ENCODE peak calls at places on chromosomes 2 and 18, in four cellular contexts. M is PC-3, X is foreskin fibroblast, S is GM12891. A is an unnamed sample.

GRCh38 chr18:42030586-42031182 is 75.7 kb downstream of the PIK3C3 start:
- DNase-seq in M (peak; percentile 27), X (peak; percentile 37), S (no peak), A (no peak)

GRCh38 chr18:31931163-31931885 is 11.6 kb downstream of the TRAPPC8 start:
- DNase-seq in M (no peak), X (peak; percentile 42), S (no peak), A (no peak)

GRCh38 chr2:199940373-199940772 is 14.9 kb downstream of the TYW5 start:
- DNase-seq in M (peak; percentile 43), X (peak; percentile 37), S (no peak), A (no peak)

GRCh38 chr2:224369028-224369632 is 32.8 kb downstream of the FAM124B start:
- DNase-seq in M (peak; percentile 77), X (peak; percentile 76), S (peak; percentile 22), A (no peak)

GRCh38 chr2:178072383-178073301 is at the start of gene PDE11A:
- DNase-seq in M (peak; percentile 88), X (peak; percentile 85), S (no peak), A (peak; percentile 78)

GRCh38 chr2:213021971-213022899 is 129.2 kb downstream of the IKZF2 start:
- DNase-seq in M (peak; percentile 59), X (peak; percentile 52), S (no peak), A (no peak)

GRCh38 chr2:46230115-46230571 is 67.1 kb upstream of the EPAS1 start:
- DNase-seq in M (no peak), X (no peak), S (no peak), A (no peak)

GRCh38 chr2:129922571-129923264 is 56.7 kb upstream of the RAB6C start:
- DNase-seq in M (no peak), X (no peak), S (no peak), A (no peak)

GRCh38 chr2:224938670-224939309 is 103.5 kb downstream of the DOCK10 start:
- DNase-seq in M (no peak), X (peak; percentile 62), S (no peak), A (no peak)

GRCh38 chr2:20159411-20159810 is 65.5 kb downstream of the SDC1 start:
- DNase-seq in M (no peak), X (no peak), S (no peak), A (no peak)

GRCh38 chr2:167438206-167438605 is 549.9 kb downstream of the XIRP2 start:
- DNase-seq in M (peak; percentile 82), X (peak; percentile 78), S (no peak), A (no peak)

GRCh38 chr2:43052204-43052943 is 174.0 kb downstream of the ZFP36L2 start:
- DNase-seq in M (peak; percentile 50), X (no peak), S (no peak), A (no peak)

GRCh38 chr2:119283873-119284331 is 60.3 kb downstream of the STEAP3 start:
- DNase-seq in M (peak; percentile 91), X (peak; percentile 76), S (no peak), A (peak; percentile 80)

A was measured in cardiac septum.